ENCODE peak calls at places on chromosomes 4 and X, in six cellular contexts. One of them, this sample, is unnamed.

GRCh38 chr4:57426779-57427395 is 316.7 kb upstream of the IGFBP7 start:
- DNase-seq in Peyer's patch: peak
- DNase-seq in WERI-Rb-1: peak
- DNase-seq in GM20000: peak
- DNase-seq in spleen: no peak
- DNase-seq in coronary artery: no peak
- DNase-seq in this sample: peak

GRCh38 chr4:10762541-10762940 is 78.0 kb upstream of the CLNK start:
- DNase-seq in Peyer's patch: no peak
- DNase-seq in WERI-Rb-1: peak
- DNase-seq in GM20000: no peak
- DNase-seq in spleen: no peak
- DNase-seq in coronary artery: no peak
- DNase-seq in this sample: no peak

GRCh38 chrX:36898301-36898700 is 109.9 kb upstream of the FAM47C start:
- DNase-seq in Peyer's patch: no peak
- DNase-seq in WERI-Rb-1: no peak
- DNase-seq in GM20000: peak
- DNase-seq in spleen: no peak
- DNase-seq in coronary artery: no peak
- DNase-seq in this sample: no peak

GRCh38 chrX:119693996-119694451 is 1.1 kb upstream of the SEPTIN6 start:
- DNase-seq in Peyer's patch: no peak
- DNase-seq in WERI-Rb-1: no peak
- DNase-seq in GM20000: no peak
- DNase-seq in spleen: peak
- DNase-seq in coronary artery: no peak
- DNase-seq in this sample: no peak

GRCh38 chr4:28435346-28435745 is 1574.7 kb downstream of the STIM2 start:
- DNase-seq in Peyer's patch: no peak
- DNase-seq in WERI-Rb-1: no peak
- DNase-seq in GM20000: no peak
- DNase-seq in spleen: no peak
- DNase-seq in coronary artery: no peak
- DNase-seq in this sample: no peak

GRCh38 chr4:1933700-1934099 is 62.5 kb downstream of the NSD2 start:
- DNase-seq in Peyer's patch: no peak
- DNase-seq in WERI-Rb-1: no peak
- DNase-seq in GM20000: no peak
- DNase-seq in spleen: no peak
- DNase-seq in coronary artery: no peak
- DNase-seq in this sample: no peak

GRCh38 chr4:151744614-151745013 is 16.2 kb downstream of the GATB start:
- DNase-seq in Peyer's patch: no peak
- DNase-seq in WERI-Rb-1: no peak
- DNase-seq in GM20000: peak
- DNase-seq in spleen: no peak
- DNase-seq in coronary artery: no peak
- DNase-seq in this sample: peak

GRCh38 chr4:149889976-149890375 is 74.3 kb upstream of the IQCM start:
- DNase-seq in Peyer's patch: no peak
- DNase-seq in WERI-Rb-1: no peak
- DNase-seq in GM20000: no peak
- DNase-seq in spleen: no peak
- DNase-seq in coronary artery: no peak
- DNase-seq in this sample: no peak

GRCh38 chr4:142818476-142818875 is 27.6 kb downstream of the INPP4B start:
- DNase-seq in Peyer's patch: no peak
- DNase-seq in WERI-Rb-1: no peak
- DNase-seq in GM20000: no peak
- DNase-seq in spleen: no peak
- DNase-seq in coronary artery: no peak
- DNase-seq in this sample: no peak

GRCh38 chrX:20913760-20914159 is 460.5 kb upstream of the CNKSR2 start:
- DNase-seq in Peyer's patch: no peak
- DNase-seq in WERI-Rb-1: no peak
- DNase-seq in GM20000: no peak
- DNase-seq in spleen: no peak
- DNase-seq in coronary artery: no peak
- DNase-seq in this sample: no peak

GRCh38 chr4:151865744-151866143 is 104.9 kb upstream of the GATB start:
- DNase-seq in Peyer's patch: no peak
- DNase-seq in WERI-Rb-1: no peak
- DNase-seq in GM20000: no peak
- DNase-seq in spleen: no peak
- DNase-seq in coronary artery: no peak
- DNase-seq in this sample: no peak

GRCh38 chr4:172649143-172649542 is 519.5 kb upstream of the GALNT7 start:
- DNase-seq in Peyer's patch: no peak
- DNase-seq in WERI-Rb-1: no peak
- DNase-seq in GM20000: no peak
- DNase-seq in spleen: no peak
- DNase-seq in coronary artery: no peak
- DNase-seq in this sample: no peak

GRCh38 chr4:168880811-168881595 is 129.1 kb downstream of the CBR4 start:
- DNase-seq in Peyer's patch: no peak
- DNase-seq in WERI-Rb-1: no peak
- DNase-seq in GM20000: peak
- DNase-seq in spleen: no peak
- DNase-seq in coronary artery: no peak
- DNase-seq in this sample: no peak

GRCh38 chr4:154818230-154818629 is 37.2 kb downstream of the RBM46 start:
- DNase-seq in Peyer's patch: no peak
- DNase-seq in WERI-Rb-1: no peak
- DNase-seq in GM20000: no peak
- DNase-seq in spleen: no peak
- DNase-seq in coronary artery: no peak
- DNase-seq in this sample: no peak

GRCh38 chrX:95919605-95920004 is 765.0 kb upstream of the DIAPH2 start:
- DNase-seq in Peyer's patch: no peak
- DNase-seq in WERI-Rb-1: no peak
- DNase-seq in GM20000: no peak
- DNase-seq in spleen: no peak
- DNase-seq in coronary artery: no peak
- DNase-seq in this sample: no peak

GRCh38 chrX:72271091-72271490 is 6.0 kb downstream of the RPS4X start:
- DNase-seq in Peyer's patch: no peak
- DNase-seq in WERI-Rb-1: no peak
- DNase-seq in GM20000: no peak
- DNase-seq in spleen: no peak
- DNase-seq in coronary artery: no peak
- DNase-seq in this sample: no peak

DNA sequence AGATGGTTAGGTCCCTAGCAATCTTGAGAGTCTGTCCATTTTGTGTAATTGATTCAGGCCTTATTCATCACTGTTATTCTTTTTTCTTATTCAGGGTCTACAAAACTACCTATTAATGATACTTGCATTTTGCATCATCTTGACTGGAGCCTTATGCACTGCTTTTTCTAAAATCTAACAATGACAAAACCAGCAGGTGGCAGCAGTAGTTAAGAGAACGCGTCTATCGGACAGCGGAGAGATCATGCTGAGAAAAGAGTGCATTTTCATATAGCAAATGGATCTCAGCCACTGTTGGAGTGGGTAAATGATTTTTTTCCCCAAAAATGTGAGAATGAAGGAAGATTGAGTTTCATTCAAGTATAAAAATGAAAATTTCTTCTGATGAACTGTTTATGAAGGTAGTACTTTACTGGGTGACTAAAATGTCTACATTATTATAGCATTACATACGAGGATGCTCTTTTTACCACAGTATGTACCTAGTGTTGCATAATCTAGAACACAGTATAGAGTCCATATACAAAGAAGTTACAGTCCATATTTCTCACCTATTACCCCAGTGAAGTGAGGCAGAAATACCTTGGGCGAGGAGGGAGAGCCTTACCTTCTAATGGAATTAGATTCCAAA is 43.2 kb downstream of the TMEM144 start:
- DNase-seq in Peyer's patch: no peak
- DNase-seq in WERI-Rb-1: peak
- DNase-seq in GM20000: peak
- DNase-seq in spleen: no peak
- DNase-seq in coronary artery: no peak
- DNase-seq in this sample: peak
- TF ChIP-seq CTCF in Peyer's patch: no peak
- TF ChIP-seq CTCF in WERI-Rb-1: peak
- TF ChIP-seq CTCF in GM20000: peak
- TF ChIP-seq CTCF in spleen: peak
- TF ChIP-seq CTCF in coronary artery: peak
- TF ChIP-seq CTCF in this sample: peak

GRCh38 chr4:103204114-103204513 is 6.0 kb upstream of the CENPE start:
- DNase-seq in Peyer's patch: no peak
- DNase-seq in WERI-Rb-1: no peak
- DNase-seq in GM20000: no peak
- DNase-seq in spleen: no peak
- DNase-seq in coronary artery: no peak
- DNase-seq in this sample: no peak
- TF ChIP-seq CTCF in Peyer's patch: no peak
- TF ChIP-seq CTCF in WERI-Rb-1: peak
- TF ChIP-seq CTCF in GM20000: no peak
- TF ChIP-seq CTCF in spleen: no peak
- TF ChIP-seq CTCF in coronary artery: no peak
- TF ChIP-seq CTCF in this sample: peak

GRCh38 chr4:45467157-45467556 is 656.7 kb downstream of the GABRG1 start:
- DNase-seq in Peyer's patch: no peak
- DNase-seq in WERI-Rb-1: no peak
- DNase-seq in GM20000: no peak
- DNase-seq in spleen: no peak
- DNase-seq in coronary artery: no peak
- DNase-seq in this sample: no peak
- TF ChIP-seq CTCF in Peyer's patch: no peak
- TF ChIP-seq CTCF in WERI-Rb-1: no peak
- TF ChIP-seq CTCF in GM20000: no peak
- TF ChIP-seq CTCF in spleen: no peak
- TF ChIP-seq CTCF in coronary artery: no peak
- TF ChIP-seq CTCF in this sample: no peak

DNA sequence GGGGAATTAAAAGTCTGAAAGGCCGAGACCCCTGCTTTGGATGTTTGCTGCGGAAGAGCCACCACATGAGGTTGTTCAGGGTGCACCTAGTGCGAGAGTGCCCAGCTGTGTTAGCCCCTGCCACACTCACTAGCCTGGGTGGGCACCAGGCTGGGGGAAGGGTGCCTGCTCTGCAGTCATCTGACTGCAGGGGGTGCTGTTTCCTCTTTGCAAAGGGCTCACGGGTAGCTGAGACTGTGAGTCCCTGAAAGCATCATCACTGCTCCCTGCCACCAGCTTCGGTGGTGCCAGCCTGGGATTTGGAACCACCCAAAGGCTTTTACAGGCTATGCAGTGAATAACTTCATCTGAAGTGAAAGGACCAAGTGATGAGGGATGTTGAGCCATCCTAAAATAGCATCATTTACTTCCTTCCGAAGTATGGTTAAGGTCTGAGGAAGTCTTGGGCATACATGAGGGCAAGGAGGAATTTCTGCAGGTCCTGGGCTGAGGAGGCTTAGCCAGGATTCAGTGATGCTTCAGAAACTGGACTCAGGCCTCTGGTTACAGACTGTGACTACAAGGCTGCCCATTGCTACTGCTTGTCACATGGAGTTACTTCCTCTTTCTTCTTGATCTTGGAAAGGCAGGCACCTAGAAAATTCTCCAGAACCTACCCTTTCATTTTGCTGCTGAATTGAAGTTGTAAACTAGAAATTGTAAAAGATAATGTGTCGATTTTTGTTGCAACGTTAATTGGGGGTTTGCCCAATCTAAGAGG is 293.2 kb upstream of the PRPS2 start:
- DNase-seq in Peyer's patch: no peak
- DNase-seq in WERI-Rb-1: peak
- DNase-seq in GM20000: peak
- DNase-seq in spleen: no peak
- DNase-seq in coronary artery: no peak
- DNase-seq in this sample: no peak
- TF ChIP-seq CTCF in Peyer's patch: no peak
- TF ChIP-seq CTCF in WERI-Rb-1: peak
- TF ChIP-seq CTCF in GM20000: peak
- TF ChIP-seq CTCF in spleen: peak
- TF ChIP-seq CTCF in coronary artery: no peak
- TF ChIP-seq CTCF in this sample: no peak

GRCh38 chr4:148204892-148205291 is 237.3 kb downstream of the NR3C2 start:
- DNase-seq in Peyer's patch: no peak
- DNase-seq in WERI-Rb-1: no peak
- DNase-seq in GM20000: no peak
- DNase-seq in spleen: no peak
- DNase-seq in coronary artery: no peak
- DNase-seq in this sample: no peak
- TF ChIP-seq CTCF in Peyer's patch: no peak
- TF ChIP-seq CTCF in WERI-Rb-1: no peak
- TF ChIP-seq CTCF in GM20000: no peak
- TF ChIP-seq CTCF in spleen: no peak
- TF ChIP-seq CTCF in coronary artery: no peak
- TF ChIP-seq CTCF in this sample: no peak

GRCh38 chr4:7909463-7909862 is 30.2 kb downstream of the AFAP1 start:
- DNase-seq in Peyer's patch: no peak
- DNase-seq in WERI-Rb-1: no peak
- DNase-seq in GM20000: no peak
- DNase-seq in spleen: no peak
- DNase-seq in coronary artery: no peak
- DNase-seq in this sample: no peak
- TF ChIP-seq CTCF in Peyer's patch: no peak
- TF ChIP-seq CTCF in WERI-Rb-1: no peak
- TF ChIP-seq CTCF in GM20000: no peak
- TF ChIP-seq CTCF in spleen: no peak
- TF ChIP-seq CTCF in coronary artery: no peak
- TF ChIP-seq CTCF in this sample: no peak

This sample was measured in AG09319.